ENCODE peak calls at places on chromosomes 6 and 20, in four cellular contexts. Y is right cardiac atrium, M is ascending aorta, A is fibroblast of lung. J is an unnamed sample.
A peak's percentile ranks its signal among the peaks of the same experiment; 100 is the strongest.

GRCh38 chr6:7727150-7727950 is 1.5 kb downstream of the BMP6 start:
- DNase-seq in Y (no peak), M (no peak), A (peak; percentile 24), J (no peak)

GRCh38 chr6:116536216-116536621 is 9.3 kb downstream of the TRAPPC3L start:
- DNase-seq in Y (no peak), M (no peak), A (peak; percentile 63), J (no peak)

GRCh38 chr20:58056021-58056591 is 172.3 kb downstream of the ANKRD60 start:
- DNase-seq in Y (no peak), M (no peak), A (no peak), J (no peak)

GRCh38 chr6:14348389-14348788 is 230.8 kb downstream of the CD83 start:
- DNase-seq in Y (no peak), M (no peak), A (no peak), J (no peak)

GRCh38 chr6:37698264-37699137 is 818 bp upstream of the MDGA1 start:
- DNase-seq in Y (peak; percentile 51), M (no peak), A (no peak), J (no peak)

GRCh38 chr6:52335576-52335975 is 26.4 kb upstream of the PAQR8 start:
- DNase-seq in Y (no peak), M (no peak), A (no peak), J (no peak)

GRCh38 chr6:164911873-164912580 is 397.4 kb downstream of the C6orf118 start:
- DNase-seq in Y (no peak), M (no peak), A (no peak), J (no peak)

GRCh38 chr20:34522969-34523871 is 7.0 kb downstream of the DYNLRB1 start:
- DNase-seq in Y (no peak), M (no peak), A (peak; percentile 50), J (peak; percentile 38)

GRCh38 chr6:168865-169455 is 123.3 kb upstream of the DUSP22 start:
- DNase-seq in Y (no peak), M (no peak), A (peak; percentile 38), J (peak; percentile 4)

GRCh38 chr6:143510991-143511891 is at the start of gene FUCA2:
- DNase-seq in Y (peak; percentile 95), M (peak; percentile 76), A (peak; percentile 87), J (peak; percentile 56)

GRCh38 chr6:90197854-90198496 is 98.7 kb downstream of the BACH2 start:
- DNase-seq in Y (no peak), M (no peak), A (peak; percentile 94), J (no peak)

GRCh38 chr6:120875900-120876299 is 458.4 kb downstream of the TBC1D32 start:
- DNase-seq in Y (no peak), M (no peak), A (no peak), J (no peak)

GRCh38 chr6:124770131-124770530 is 192.1 kb upstream of the RNF217 start:
- DNase-seq in Y (no peak), M (no peak), A (no peak), J (no peak)

GRCh38 chr6:1767481-1768246 is 157.9 kb downstream of the FOXC1 start:
- DNase-seq in Y (peak; percentile 72), M (no peak), A (peak; percentile 41), J (no peak)

GRCh38 chr20:63664861-63665594 is 6.9 kb downstream of the RTEL1 start:
- DNase-seq in Y (no peak), M (no peak), A (no peak), J (no peak)

GRCh38 chr20:43987531-43987930 is 72.9 kb downstream of the TOX2 start:
- DNase-seq in Y (no peak), M (no peak), A (no peak), J (no peak)

GRCh38 chr20:62238569-62239277 is 402 bp downstream of the OSBPL2 start:
- DNase-seq in Y (no peak), M (no peak), A (no peak), J (no peak)

GRCh38 chr20:15158438-15158990 is 821.1 kb upstream of the FLRT3 start:
- DNase-seq in Y (no peak), M (no peak), A (no peak), J (no peak)

GRCh38 chr20:15162061-15162740 is 824.8 kb upstream of the FLRT3 start:
- DNase-seq in Y (no peak), M (no peak), A (no peak), J (no peak)

GRCh38 chr20:15164726-15165125 is 827.3 kb upstream of the FLRT3 start:
- DNase-seq in Y (no peak), M (no peak), A (no peak), J (no peak)

GRCh38 chr20:15166744-15167143 is 829.3 kb upstream of the FLRT3 start:
- DNase-seq in Y (no peak), M (no peak), A (no peak), J (no peak)

GRCh38 chr20:15163632-15164031 is 826.2 kb upstream of the FLRT3 start:
- DNase-seq in Y (no peak), M (no peak), A (no peak), J (no peak)
- H3K4me3 ChIP-seq in Y (no peak overlapping the region), M (no peak overlapping the region), A (no peak overlapping the region), J (no peak overlapping the region)

DNA sequence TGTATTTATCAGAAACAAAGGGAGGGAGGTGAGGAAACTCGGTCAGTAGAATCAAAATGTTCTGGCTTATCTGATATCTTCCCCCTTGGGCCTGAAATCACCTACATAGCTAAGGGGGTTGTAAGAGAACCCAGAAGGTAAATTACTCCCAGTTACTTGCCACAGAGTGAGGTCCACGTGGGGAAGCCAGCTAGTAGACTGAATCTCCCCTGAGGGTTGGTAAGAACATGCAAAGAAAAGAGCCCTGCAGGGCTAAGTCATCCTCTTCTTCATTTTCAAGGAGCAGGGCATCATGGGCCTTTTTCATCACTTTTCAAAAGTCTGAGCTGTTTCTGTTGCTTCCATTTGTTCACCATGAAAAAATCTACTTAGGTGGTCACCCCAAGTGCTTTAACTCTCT is 115.4 kb downstream of the QRSL1 start:
- DNase-seq in Y (no peak), M (no peak), A (no peak), J (no peak)
- H3K4me3 ChIP-seq in Y (no peak overlapping the region), M (no peak overlapping the region), A (no peak overlapping the region), J (no peak overlapping the region)

GRCh38 chr20:32470025-32470861 is 112.1 kb downstream of the ASXL1 start:
- DNase-seq in Y (peak; percentile 85), M (no peak), A (peak; percentile 92), J (no peak)
- H3K4me3 ChIP-seq in Y (no peak overlapping the region), M (no peak overlapping the region), A (no peak overlapping the region), J (no peak overlapping the region)

GRCh38 chr6:128478230-128479047 is 42.0 kb downstream of the PTPRK start:
- DNase-seq in Y (no peak), M (no peak), A (no peak), J (no peak)
- H3K4me3 ChIP-seq in Y (peak overlapping the region; percentile 59), M (peak overlapping the region; percentile 17), A (no peak overlapping the region), J (no peak overlapping the region)

GRCh38 chr6:42042108-42042507 is 8.2 kb upstream of the TAF8 start:
- DNase-seq in Y (no peak), M (no peak), A (no peak), J (no peak)

GRCh38 chr6:42045538-42046460 is 4.5 kb upstream of the TAF8 start:
- DNase-seq in Y (peak; percentile 92), M (peak; percentile 88), A (peak; percentile 74), J (peak; percentile 93)

GRCh38 chr6:42041131-42042055 is 8.9 kb upstream of the TAF8 start:
- DNase-seq in Y (no peak), M (no peak), A (no peak), J (no peak)

GRCh38 chr6:42046491-42047219 is 3.7 kb upstream of the TAF8 start:
- DNase-seq in Y (no peak), M (no peak), A (peak; percentile 55), J (peak; percentile 53)

DNA sequence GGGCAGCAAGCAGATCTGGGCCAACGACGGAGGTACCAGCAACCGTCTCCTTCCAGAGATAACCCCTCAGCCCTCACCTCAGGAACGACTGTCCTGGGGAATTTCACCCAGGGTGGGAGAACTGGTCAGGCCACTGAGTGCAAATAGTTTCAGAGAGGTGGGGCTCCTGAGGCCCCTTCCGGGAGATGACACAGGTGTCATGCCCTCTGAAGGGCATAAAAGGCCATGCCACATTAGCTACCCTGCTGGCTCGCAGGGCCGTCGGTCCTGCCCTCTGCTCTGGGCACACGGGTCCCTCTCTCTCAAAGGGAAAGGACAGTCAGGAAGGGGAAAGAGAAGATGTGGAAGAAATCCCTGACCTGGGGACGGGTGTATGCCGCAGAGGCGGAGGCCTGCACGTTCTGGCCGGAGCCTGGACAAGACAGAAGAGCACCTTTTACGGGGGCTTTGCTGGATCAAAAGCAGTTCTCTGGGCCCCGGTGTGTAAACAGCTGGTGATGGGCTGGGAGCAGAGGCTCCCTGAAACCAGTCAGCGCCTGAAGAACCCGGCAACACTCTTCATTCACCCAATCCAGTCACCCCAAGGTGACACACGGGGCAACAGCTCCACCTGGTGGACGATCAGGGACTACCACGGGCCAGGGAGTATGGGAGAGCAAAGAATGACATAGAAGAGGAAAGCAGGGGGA is 6.4 kb upstream of the TAF8 start:
- DNase-seq in Y (peak; percentile 85), M (peak; percentile 58), A (peak; percentile 66), J (peak; percentile 41)
- H3K4me3 ChIP-seq in Y (no peak overlapping the region), M (peak overlapping the region; percentile 5), A (peak overlapping the region; percentile 2), J (no peak overlapping the region)

GRCh38 chr6:26593278-26594127 is 3.2 kb upstream of the ABT1 start:
- DNase-seq in Y (no peak), M (no peak), A (no peak), J (no peak)
- H3K4me3 ChIP-seq in Y (no peak overlapping the region), M (no peak overlapping the region), A (no peak overlapping the region), J (no peak overlapping the region)

GRCh38 chr20:32672982-32673727 is 586 bp downstream of the C20orf203 start:
- DNase-seq in Y (no peak), M (no peak), A (no peak), J (no peak)
- H3K4me3 ChIP-seq in Y (no peak overlapping the region), M (no peak overlapping the region), A (no peak overlapping the region), J (no peak overlapping the region)

GRCh38 chr20:37670426-37670825 is 23.4 kb upstream of the CTNNBL1 start:
- DNase-seq in Y (peak; percentile 28), M (no peak), A (peak; percentile 3), J (no peak)
- H3K4me3 ChIP-seq in Y (peak overlapping the region; percentile 34), M (peak overlapping the region; percentile 24), A (peak overlapping the region; percentile 20), J (no peak overlapping the region)